ENCODE peak calls at places on chromosomes 3 and 15, in seven cellular contexts. One of them, this sample, is unnamed.

GRCh38 chr15:57079446-57079845 is 161.0 kb downstream of the TCF12 start:
- DNase-seq in activated CD4-positive, alpha-beta T cell treated with anti-CD3 and anti-CD28 coated beads for 48 hours: no peak
- DNase-seq in HL-60: no peak
- DNase-seq in NCI-H1092: no peak
- DNase-seq in NCI-H2107: no peak
- DNase-seq in endothelial cell: no peak
- DNase-seq in HEK293T: no peak
- DNase-seq in this sample: peak; percentile 14

GRCh38 chr15:45274636-45275035 is 22.6 kb downstream of the SLC28A2 start:
- DNase-seq in endothelial cell: no peak
- DNase-seq in NCI-H2107: no peak
- DNase-seq in HL-60: no peak
- DNase-seq in NCI-H1092: no peak
- DNase-seq in activated CD4-positive, alpha-beta T cell treated with anti-CD3 and anti-CD28 coated beads for 48 hours: no peak
- DNase-seq in HEK293T: no peak
- DNase-seq in this sample: no peak

GRCh38 chr15:58947179-58947578 is 13.7 kb upstream of the SLTM start:
- DNase-seq in endothelial cell: no peak
- DNase-seq in HEK293T: no peak
- DNase-seq in activated CD4-positive, alpha-beta T cell treated with anti-CD3 and anti-CD28 coated beads for 48 hours: no peak
- DNase-seq in NCI-H1092: no peak
- DNase-seq in HL-60: no peak
- DNase-seq in NCI-H2107: no peak
- DNase-seq in this sample: no peak

GRCh38 chr15:44735482-44736260 is 657 bp upstream of the TRIM69 start:
- DNase-seq in endothelial cell: no peak
- DNase-seq in HL-60: no peak
- DNase-seq in activated CD4-positive, alpha-beta T cell treated with anti-CD3 and anti-CD28 coated beads for 48 hours: peak; percentile 73
- DNase-seq in HEK293T: no peak
- DNase-seq in NCI-H2107: no peak
- DNase-seq in NCI-H1092: no peak
- DNase-seq in this sample: no peak

GRCh38 chr3:166223120-166223519 is 385.9 kb upstream of the BCHE start:
- DNase-seq in HEK293T: no peak
- DNase-seq in activated CD4-positive, alpha-beta T cell treated with anti-CD3 and anti-CD28 coated beads for 48 hours: no peak
- DNase-seq in NCI-H1092: no peak
- DNase-seq in endothelial cell: no peak
- DNase-seq in HL-60: no peak
- DNase-seq in NCI-H2107: no peak
- DNase-seq in this sample: peak; percentile 64

GRCh38 chr15:73727330-73728018 is 25.7 kb downstream of the INSYN1 start:
- DNase-seq in activated CD4-positive, alpha-beta T cell treated with anti-CD3 and anti-CD28 coated beads for 48 hours: no peak
- DNase-seq in HEK293T: no peak
- DNase-seq in NCI-H1092: no peak
- DNase-seq in NCI-H2107: no peak
- DNase-seq in endothelial cell: no peak
- DNase-seq in HL-60: no peak
- DNase-seq in this sample: no peak

GRCh38 chr3:78244136-78244535 is 1204.2 kb downstream of the ROBO2 start:
- DNase-seq in NCI-H2107: no peak
- DNase-seq in endothelial cell: no peak
- DNase-seq in HL-60: no peak
- DNase-seq in activated CD4-positive, alpha-beta T cell treated with anti-CD3 and anti-CD28 coated beads for 48 hours: no peak
- DNase-seq in HEK293T: no peak
- DNase-seq in NCI-H1092: no peak
- DNase-seq in this sample: no peak

GRCh38 chr15:90340345-90340744 is 11.7 kb upstream of the ZNF774 start:
- DNase-seq in NCI-H2107: no peak
- DNase-seq in HEK293T: no peak
- DNase-seq in HL-60: no peak
- DNase-seq in NCI-H1092: no peak
- DNase-seq in activated CD4-positive, alpha-beta T cell treated with anti-CD3 and anti-CD28 coated beads for 48 hours: no peak
- DNase-seq in endothelial cell: no peak
- DNase-seq in this sample: no peak

GRCh38 chr3:123138819-123139517 is 62.8 kb upstream of the SEC22A start:
- DNase-seq in HL-60: no peak
- DNase-seq in HEK293T: peak; percentile 23
- DNase-seq in NCI-H1092: no peak
- DNase-seq in endothelial cell: no peak
- DNase-seq in activated CD4-positive, alpha-beta T cell treated with anti-CD3 and anti-CD28 coated beads for 48 hours: no peak
- DNase-seq in NCI-H2107: no peak
- DNase-seq in this sample: no peak

GRCh38 chr3:138381413-138381901 is 33.1 kb downstream of the MRAS start:
- DNase-seq in HEK293T: no peak
- DNase-seq in activated CD4-positive, alpha-beta T cell treated with anti-CD3 and anti-CD28 coated beads for 48 hours: no peak
- DNase-seq in HL-60: no peak
- DNase-seq in NCI-H1092: no peak
- DNase-seq in NCI-H2107: no peak
- DNase-seq in endothelial cell: no peak
- DNase-seq in this sample: no peak

GRCh38 chr15:101539492-101539891 is 50.0 kb upstream of the PCSK6 start:
- DNase-seq in endothelial cell: no peak
- DNase-seq in activated CD4-positive, alpha-beta T cell treated with anti-CD3 and anti-CD28 coated beads for 48 hours: no peak
- DNase-seq in HEK293T: no peak
- DNase-seq in HL-60: no peak
- DNase-seq in NCI-H1092: no peak
- DNase-seq in NCI-H2107: no peak
- DNase-seq in this sample: no peak

GRCh38 chr3:129622933-129623332 is 16.5 kb upstream of the PLXND1 start:
- DNase-seq in HL-60: no peak
- DNase-seq in activated CD4-positive, alpha-beta T cell treated with anti-CD3 and anti-CD28 coated beads for 48 hours: no peak
- DNase-seq in NCI-H2107: no peak
- DNase-seq in endothelial cell: no peak
- DNase-seq in HEK293T: no peak
- DNase-seq in NCI-H1092: no peak
- DNase-seq in this sample: no peak

GRCh38 chr3:144636833-144637232 is 665.2 kb downstream of the DIPK2A start:
- DNase-seq in NCI-H2107: no peak
- DNase-seq in HEK293T: peak; percentile 31
- DNase-seq in activated CD4-positive, alpha-beta T cell treated with anti-CD3 and anti-CD28 coated beads for 48 hours: no peak
- DNase-seq in NCI-H1092: no peak
- DNase-seq in endothelial cell: peak; percentile 18
- DNase-seq in HL-60: no peak
- DNase-seq in this sample: no peak

GRCh38 chr3:123688241-123688747 is 103.4 kb upstream of the HACD2 start:
- DNase-seq in NCI-H2107: no peak
- DNase-seq in HL-60: no peak
- DNase-seq in endothelial cell: no peak
- DNase-seq in activated CD4-positive, alpha-beta T cell treated with anti-CD3 and anti-CD28 coated beads for 48 hours: no peak
- DNase-seq in HEK293T: no peak
- DNase-seq in NCI-H1092: no peak
- DNase-seq in this sample: no peak

GRCh38 chr15:67833504-67834248 is 6.2 kb downstream of the RNU6-1 start:
- DNase-seq in activated CD4-positive, alpha-beta T cell treated with anti-CD3 and anti-CD28 coated beads for 48 hours: peak; percentile 52
- DNase-seq in HL-60: no peak
- DNase-seq in NCI-H2107: no peak
- DNase-seq in endothelial cell: peak; percentile 82
- DNase-seq in NCI-H1092: no peak
- DNase-seq in HEK293T: no peak
- DNase-seq in this sample: no peak

GRCh38 chr3:100001514-100002270 is 112.6 kb downstream of the FILIP1L start:
- DNase-seq in NCI-H1092: no peak
- DNase-seq in HL-60: no peak
- DNase-seq in NCI-H2107: no peak
- DNase-seq in endothelial cell: no peak
- DNase-seq in activated CD4-positive, alpha-beta T cell treated with anti-CD3 and anti-CD28 coated beads for 48 hours: no peak
- DNase-seq in HEK293T: no peak
- DNase-seq in this sample: no peak

GRCh38 chr3:50609743-50610085 is 1.9 kb downstream of the CISH start:
- DNase-seq in HL-60: no peak
- DNase-seq in endothelial cell: no peak
- DNase-seq in NCI-H1092: no peak
- DNase-seq in activated CD4-positive, alpha-beta T cell treated with anti-CD3 and anti-CD28 coated beads for 48 hours: peak; percentile 47
- DNase-seq in HEK293T: no peak
- DNase-seq in NCI-H2107: no peak
- DNase-seq in this sample: no peak

GRCh38 chr3:130783629-130784028 is 37.0 kb upstream of the PIK3R4 start:
- DNase-seq in NCI-H1092: peak; percentile 53
- DNase-seq in endothelial cell: no peak
- DNase-seq in NCI-H2107: peak; percentile 76
- DNase-seq in HEK293T: no peak
- DNase-seq in HL-60: no peak
- DNase-seq in activated CD4-positive, alpha-beta T cell treated with anti-CD3 and anti-CD28 coated beads for 48 hours: no peak
- DNase-seq in this sample: no peak

GRCh38 chr3:105253225-105253624 is 113.5 kb upstream of the ALCAM start:
- DNase-seq in NCI-H1092: peak; percentile 87
- DNase-seq in NCI-H2107: no peak
- DNase-seq in activated CD4-positive, alpha-beta T cell treated with anti-CD3 and anti-CD28 coated beads for 48 hours: no peak
- DNase-seq in HL-60: no peak
- DNase-seq in HEK293T: peak; percentile 22
- DNase-seq in endothelial cell: no peak
- DNase-seq in this sample: no peak

GRCh38 chr3:52128118-52128683 is 26.0 kb downstream of the POC1A start:
- DNase-seq in endothelial cell: no peak
- DNase-seq in NCI-H2107: no peak
- DNase-seq in HL-60: no peak
- DNase-seq in HEK293T: peak; percentile 66
- DNase-seq in NCI-H1092: no peak
- DNase-seq in activated CD4-positive, alpha-beta T cell treated with anti-CD3 and anti-CD28 coated beads for 48 hours: no peak
- DNase-seq in this sample: peak; percentile 78

GRCh38 chr3:47266709-47267489 is 15.7 kb downstream of the KIF9 start:
- DNase-seq in activated CD4-positive, alpha-beta T cell treated with anti-CD3 and anti-CD28 coated beads for 48 hours: peak; percentile 71
- DNase-seq in NCI-H1092: no peak
- DNase-seq in HL-60: peak; percentile 82
- DNase-seq in HEK293T: no peak
- DNase-seq in NCI-H2107: no peak
- DNase-seq in endothelial cell: no peak
- DNase-seq in this sample: peak; percentile 54

GRCh38 chr3:29427266-29428103 is 146.6 kb downstream of the RBMS3 start:
- DNase-seq in activated CD4-positive, alpha-beta T cell treated with anti-CD3 and anti-CD28 coated beads for 48 hours: no peak
- DNase-seq in HEK293T: no peak
- DNase-seq in NCI-H2107: no peak
- DNase-seq in HL-60: no peak
- DNase-seq in endothelial cell: no peak
- DNase-seq in NCI-H1092: no peak
- DNase-seq in this sample: no peak

GRCh38 chr3:69855436-69856162 is 116.3 kb downstream of the MITF start:
- DNase-seq in endothelial cell: no peak
- DNase-seq in HEK293T: peak; percentile 12
- DNase-seq in HL-60: no peak
- DNase-seq in activated CD4-positive, alpha-beta T cell treated with anti-CD3 and anti-CD28 coated beads for 48 hours: no peak
- DNase-seq in NCI-H1092: no peak
- DNase-seq in NCI-H2107: no peak
- DNase-seq in this sample: no peak

GRCh38 chr3:109316162-109316730 is at the start of gene DPPA2:
- DNase-seq in NCI-H1092: no peak
- DNase-seq in HL-60: no peak
- DNase-seq in activated CD4-positive, alpha-beta T cell treated with anti-CD3 and anti-CD28 coated beads for 48 hours: no peak
- DNase-seq in HEK293T: no peak
- DNase-seq in NCI-H2107: no peak
- DNase-seq in endothelial cell: no peak
- DNase-seq in this sample: no peak

GRCh38 chr3:127730666-127731294 is 58.0 kb downstream of the ABTB1 start:
- DNase-seq in activated CD4-positive, alpha-beta T cell treated with anti-CD3 and anti-CD28 coated beads for 48 hours: no peak
- DNase-seq in NCI-H2107: no peak
- DNase-seq in HEK293T: no peak
- DNase-seq in NCI-H1092: no peak
- DNase-seq in endothelial cell: no peak
- DNase-seq in HL-60: no peak
- DNase-seq in this sample: no peak

GRCh38 chr15:89575656-89576416 is 567 bp downstream of the TICRR start:
- DNase-seq in NCI-H1092: no peak
- DNase-seq in HEK293T: no peak
- DNase-seq in NCI-H2107: no peak
- DNase-seq in activated CD4-positive, alpha-beta T cell treated with anti-CD3 and anti-CD28 coated beads for 48 hours: peak; percentile 46
- DNase-seq in endothelial cell: peak; percentile 18
- DNase-seq in HL-60: no peak
- DNase-seq in this sample: peak; percentile 9

GRCh38 chr3:8503461-8503860 is 1.8 kb downstream of the LMCD1 start:
- DNase-seq in activated CD4-positive, alpha-beta T cell treated with anti-CD3 and anti-CD28 coated beads for 48 hours: no peak
- DNase-seq in NCI-H1092: no peak
- DNase-seq in HL-60: no peak
- DNase-seq in HEK293T: no peak
- DNase-seq in endothelial cell: no peak
- DNase-seq in NCI-H2107: no peak
- DNase-seq in this sample: no peak

GRCh38 chr3:111820651-111821050 is 38.4 kb upstream of the PHLDB2 start:
- DNase-seq in NCI-H1092: no peak
- DNase-seq in HL-60: no peak
- DNase-seq in NCI-H2107: no peak
- DNase-seq in endothelial cell: no peak
- DNase-seq in activated CD4-positive, alpha-beta T cell treated with anti-CD3 and anti-CD28 coated beads for 48 hours: no peak
- DNase-seq in HEK293T: no peak
- DNase-seq in this sample: no peak

GRCh38 chr15:60512937-60513336 is 34.0 kb upstream of the ICE2 start:
- DNase-seq in HEK293T: no peak
- DNase-seq in activated CD4-positive, alpha-beta T cell treated with anti-CD3 and anti-CD28 coated beads for 48 hours: no peak
- DNase-seq in HL-60: no peak
- DNase-seq in NCI-H1092: no peak
- DNase-seq in endothelial cell: no peak
- DNase-seq in NCI-H2107: no peak
- DNase-seq in this sample: no peak

GRCh38 chr15:38589502-38589901 is 24.9 kb upstream of the RASGRP1 start:
- DNase-seq in NCI-H2107: no peak
- DNase-seq in activated CD4-positive, alpha-beta T cell treated with anti-CD3 and anti-CD28 coated beads for 48 hours: peak; percentile 46
- DNase-seq in NCI-H1092: no peak
- DNase-seq in HL-60: peak; percentile 22
- DNase-seq in HEK293T: no peak
- DNase-seq in endothelial cell: no peak
- DNase-seq in this sample: no peak

GRCh38 chr15:80462111-80462510 is 57.9 kb downstream of the ARNT2 start:
- DNase-seq in NCI-H2107: no peak
- DNase-seq in HL-60: no peak
- DNase-seq in NCI-H1092: no peak
- DNase-seq in HEK293T: no peak
- DNase-seq in endothelial cell: no peak
- DNase-seq in activated CD4-positive, alpha-beta T cell treated with anti-CD3 and anti-CD28 coated beads for 48 hours: no peak
- DNase-seq in this sample: no peak

GRCh38 chr3:38588995-38589937 is 60.2 kb downstream of the SCN5A start:
- DNase-seq in endothelial cell: no peak
- DNase-seq in HEK293T: no peak
- DNase-seq in NCI-H1092: no peak
- DNase-seq in HL-60: no peak
- DNase-seq in activated CD4-positive, alpha-beta T cell treated with anti-CD3 and anti-CD28 coated beads for 48 hours: no peak
- DNase-seq in NCI-H2107: no peak
- DNase-seq in this sample: no peak

GRCh38 chr3:43417133-43417532 is 130.8 kb downstream of the SNRK start:
- DNase-seq in NCI-H2107: no peak
- DNase-seq in endothelial cell: no peak
- DNase-seq in NCI-H1092: no peak
- DNase-seq in activated CD4-positive, alpha-beta T cell treated with anti-CD3 and anti-CD28 coated beads for 48 hours: no peak
- DNase-seq in HL-60: no peak
- DNase-seq in HEK293T: no peak
- DNase-seq in this sample: no peak

This sample was measured in CMK.